ENCODE peak calls at places on chromosomes 12 and 14, in four cellular contexts. D is DND-41, V is gastrocnemius medialis, A is suprapubic skin. Y is an unnamed sample.

GRCh38 chr14:79016828-79017505 is 846.8 kb downstream of the NRXN3 start:
- DNase-seq in V (no peak), D (no peak), A (no peak), Y (no peak)

GRCh38 chr14:73567951-73568885 is 795 bp upstream of the ACOT2 start:
- DNase-seq in A (no peak), V (no peak), D (no peak), Y (no peak)

GRCh38 chr14:37807722-37808121 is 212.3 kb downstream of the TTC6 start:
- DNase-seq in V (no peak), D (no peak), A (no peak), Y (no peak)

GRCh38 chr14:99164712-99165111 is 107.3 kb downstream of the BCL11B start:
- DNase-seq in D (no peak), V (no peak), A (no peak), Y (no peak)

GRCh38 chr12:120684523-120684932 is 2.4 kb upstream of the MLEC start:
- DNase-seq in A (no peak), D (no peak), V (no peak), Y (no peak)

GRCh38 chr12:31522607-31523006 is 68.3 kb downstream of the DENND5B start:
- DNase-seq in V (no peak), D (no peak), A (no peak), Y (no peak)

GRCh38 chr12:124695861-124696260 is 128.4 kb upstream of the NCOR2 start:
- DNase-seq in A (no peak), V (no peak), D (no peak), Y (no peak)

GRCh38 chr12:91142184-91142583 is 30.9 kb upstream of the LUM start:
- DNase-seq in D (no peak), A (no peak), V (no peak), Y (no peak)

GRCh38 chr12:120290541-120291312 is 976 bp downstream of the RNU4-2 start:
- DNase-seq in A (peak; percentile 65), D (no peak), V (peak; percentile 41), Y (no peak)

GRCh38 chr12:129559756-129560155 is 344.1 kb downstream of the TMEM132D start:
- DNase-seq in A (no peak), V (no peak), D (no peak), Y (no peak)

GRCh38 chr12:113399490-113399889 is 4.2 kb downstream of the SDS start:
- DNase-seq in A (no peak), V (no peak), D (no peak), Y (no peak)

GRCh38 chr14:61563162-61563511 is 132.2 kb upstream of the HIF1A start:
- DNase-seq in D (no peak), A (no peak), V (no peak), Y (no peak)

GRCh38 chr12:117680311-117680710 is 288.5 kb downstream of the KSR2 start:
- DNase-seq in V (no peak), A (no peak), D (no peak), Y (no peak)

GRCh38 chr12:58046281-58046680 is 104.9 kb downstream of the ATP23 start:
- DNase-seq in D (no peak), A (no peak), V (no peak), Y (no peak)

GRCh38 chr12:13992585-13992984 is 11.2 kb upstream of the GRIN2B start:
- DNase-seq in A (no peak), D (no peak), V (no peak), Y (no peak)

GRCh38 chr14:61253064-61253753 is 27.9 kb downstream of the TMEM30B start:
- DNase-seq in D (no peak), V (no peak), A (no peak), Y (no peak)

GRCh38 chr12:42696424-42697149 is 107.0 kb upstream of the PRICKLE1 start:
- DNase-seq in A (peak; percentile 92), V (peak; percentile 82), D (no peak), Y (peak; percentile 54)

GRCh38 chr14:35385042-35385839 is 19.3 kb downstream of the NFKBIA start:
- DNase-seq in V (peak; percentile 96), D (no peak), A (no peak), Y (peak; percentile 51)

GRCh38 chr14:104953896-104954656 is 24.1 kb downstream of the AHNAK2 start:
- DNase-seq in V (no peak), D (no peak), A (no peak), Y (no peak)

GRCh38 chr12:124637586-124637985 is 70.2 kb upstream of the NCOR2 start:
- DNase-seq in D (no peak), V (peak; percentile 49), A (no peak), Y (peak; percentile 71)

GRCh38 chr12:4979737-4980136 is 63.9 kb upstream of the KCNA5 start:
- DNase-seq in A (no peak), V (no peak), D (no peak), Y (no peak)

GRCh38 chr12:14824012-14824634 is 10.1 kb upstream of the SMCO3 start:
- DNase-seq in V (no peak), A (no peak), D (no peak), Y (no peak)

GRCh38 chr12:49195734-49196133 is 6.9 kb upstream of the TUBA1A start:
- DNase-seq in D (no peak), V (no peak), A (no peak), Y (no peak)

GRCh38 chr12:98154850-98155249 is 360.5 kb upstream of the TMPO start:
- DNase-seq in D (peak; percentile 10), V (no peak), A (no peak), Y (no peak)

GRCh38 chr14:69712217-69712565 is 54.8 kb upstream of the SRSF5 start:
- DNase-seq in V (no peak), A (no peak), D (no peak), Y (no peak)

GRCh38 chr12:80988986-80989385 is 51.3 kb upstream of the LIN7A start:
- DNase-seq in V (no peak), D (no peak), A (no peak), Y (no peak)

GRCh38 chr12:26010293-26010821 is 51.9 kb downstream of the RASSF8 start:
- DNase-seq in D (no peak), A (no peak), V (no peak), Y (no peak)

GRCh38 chr14:77007975-77008421 is 20.5 kb downstream of the IRF2BPL start:
- DNase-seq in V (peak; percentile 96), A (no peak), D (no peak), Y (peak; percentile 94)

GRCh38 chr14:64388533-64389243 is 535 bp downstream of the MTHFD1 start:
- DNase-seq in A (no peak), D (no peak), V (no peak), Y (no peak)

GRCh38 chr14:103521438-103521961 is 1.1 kb downstream of the CKB start:
- DNase-seq in V (no peak), D (no peak), A (peak; percentile 64), Y (no peak)

GRCh38 chr14:103524002-103524785 is 1.6 kb upstream of the CKB start:
- DNase-seq in D (no peak), A (peak; percentile 62), V (no peak), Y (no peak)

GRCh38 chr14:103522649-103523582 is at the start of gene CKB:
- DNase-seq in A (peak; percentile 81), V (peak; percentile 66), D (no peak), Y (no peak)

GRCh38 chr14:103522028-103522581 is 525 bp downstream of the CKB start:
- DNase-seq in V (no peak), A (peak; percentile 76), D (no peak), Y (no peak)

GRCh38 chr14:103523583-103523969 is 946 bp upstream of the CKB start:
- DNase-seq in D (no peak), A (no peak), V (no peak), Y (no peak)
- H3K27ac ChIP-seq in D (no peak overlapping the region), A (no peak overlapping the region), V (no peak overlapping the region), Y (no peak overlapping the region)

DNA sequence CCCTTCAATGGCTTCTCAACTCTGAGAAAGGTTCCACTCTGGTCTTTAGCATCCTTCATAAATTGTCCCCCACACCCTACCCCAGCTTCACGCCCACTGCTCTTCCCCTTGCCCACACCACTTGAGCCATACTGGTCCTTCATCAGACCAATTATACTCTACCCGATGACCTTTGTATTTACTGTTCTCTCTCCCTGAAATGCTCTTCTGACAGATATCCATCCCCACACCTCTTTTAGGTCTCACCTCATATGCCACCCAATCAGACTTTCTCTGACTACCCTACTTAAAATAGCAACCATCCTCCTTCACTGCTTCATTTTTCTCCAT is 135.7 kb downstream of the MED13L start:
- DNase-seq in A (no peak), D (no peak), V (no peak), Y (no peak)
- H3K4me1 ChIP-seq in A (peaks cover 63% of the 10 kb centered on the region), D (no peaks in the 10 kb centered on the region), V (peaks cover 67% of the 10 kb centered on the region), Y (no peaks in the 10 kb centered on the region)

GRCh38 chr12:53224897-53225634 is 6.9 kb downstream of the RARG start:
- DNase-seq in A (no peak), V (no peak), D (no peak), Y (no peak)
- H3K27ac ChIP-seq in A (peak overlapping the region; percentile 99), V (no peak overlapping the region), D (no peak overlapping the region), Y (peak overlapping the region; percentile 91)

DNA sequence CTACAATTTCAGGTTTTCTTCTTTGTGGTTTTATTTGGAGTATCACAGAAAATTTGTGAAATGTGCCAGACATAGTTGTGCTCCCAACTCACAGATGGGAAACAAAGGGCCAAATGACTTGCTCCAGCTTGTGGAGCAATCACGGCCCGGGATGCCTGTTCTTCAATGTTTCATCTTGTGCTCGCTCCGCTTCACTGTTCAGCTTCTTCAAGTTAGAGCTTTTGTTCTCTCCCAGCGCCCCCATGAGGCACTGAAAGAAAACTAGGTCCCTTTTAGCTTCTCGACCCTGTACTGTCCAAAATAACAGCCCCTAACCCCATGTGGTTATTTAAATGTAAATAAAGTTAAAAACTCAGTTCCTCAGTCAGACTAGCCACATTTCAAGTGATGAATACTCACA is 187.9 kb upstream of the STXBP6 start:
- DNase-seq in V (no peak), D (no peak), A (no peak), Y (no peak)
- H3K4me1 ChIP-seq in V (no peaks in the 10 kb centered on the region), D (no peaks in the 10 kb centered on the region), A (no peaks in the 10 kb centered on the region), Y (no peaks in the 10 kb centered on the region)

GRCh38 chr14:97027256-97027999 is 230.2 kb downstream of the VRK1 start:
- DNase-seq in A (no peak), D (no peak), V (no peak), Y (no peak)

GRCh38 chr14:97022741-97023140 is 225.6 kb downstream of the VRK1 start:
- DNase-seq in A (no peak), D (no peak), V (no peak), Y (no peak)

GRCh38 chr14:97028382-97028781 is 231.2 kb downstream of the VRK1 start:
- DNase-seq in D (no peak), A (no peak), V (no peak), Y (no peak)

GRCh38 chr14:97024300-97024699 is 227.1 kb downstream of the VRK1 start:
- DNase-seq in V (no peak), A (no peak), D (no peak), Y (no peak)

DNA sequence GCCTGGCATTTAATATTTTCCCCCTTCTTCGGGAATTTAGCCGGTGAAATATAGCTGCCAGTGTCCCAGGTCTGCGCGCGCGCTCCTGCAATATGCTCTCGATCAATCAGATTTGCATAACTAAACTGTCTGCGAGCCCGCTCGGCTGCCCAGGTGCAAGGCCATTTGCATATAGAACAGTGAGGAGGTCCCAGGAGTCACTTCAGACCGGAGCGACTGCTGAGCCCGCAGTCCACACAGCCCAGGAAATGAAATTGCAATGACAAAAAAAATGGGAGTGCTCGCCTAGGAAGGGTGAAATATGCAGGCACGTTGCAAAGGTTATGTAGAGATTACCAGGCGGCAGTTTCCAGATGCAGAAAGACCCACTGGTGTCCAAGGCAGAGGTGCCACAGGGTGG is 228.5 kb downstream of the VRK1 start:
- DNase-seq in V (no peak), D (no peak), A (no peak), Y (no peak)
- H3K27ac ChIP-seq in V (no peak overlapping the region), D (no peak overlapping the region), A (no peak overlapping the region), Y (no peak overlapping the region)

Y was measured in breast epithelium.